ENCODE peak calls at places on chromosome 11, in six cellular contexts. One of them, this sample, is unnamed.
A peak's percentile ranks its signal among the peaks of the same experiment; 100 is the strongest.

GRCh38 chr11:35487532-35488078 is 37.8 kb downstream of the PAMR1 start:
- DNase-seq in mesendoderm: peak; percentile 88
- DNase-seq in IMR-90: peak; percentile 82
- DNase-seq in mesenchymal stem cell: peak; percentile 52
- DNase-seq in H1: peak; percentile 39
- DNase-seq in neuronal stem cell: peak; percentile 33
- DNase-seq in this sample: peak; percentile 22

GRCh38 chr11:70364745-70365535 is 33.4 kb upstream of the CTTN start:
- DNase-seq in H1: no peak
- DNase-seq in mesenchymal stem cell: no peak
- DNase-seq in neuronal stem cell: no peak
- DNase-seq in IMR-90: no peak
- DNase-seq in mesendoderm: no peak
- DNase-seq in this sample: no peak

GRCh38 chr11:62546244-62546936 is at the start of gene AHNAK:
- DNase-seq in neuronal stem cell: peak; percentile 61
- DNase-seq in mesendoderm: peak; percentile 72
- DNase-seq in H1: no peak
- DNase-seq in mesenchymal stem cell: peak; percentile 75
- DNase-seq in IMR-90: peak; percentile 52
- DNase-seq in this sample: peak; percentile 77

GRCh38 chr11:65958306-65958705 is 3.2 kb upstream of the SART1 start:
- DNase-seq in neuronal stem cell: no peak
- DNase-seq in IMR-90: no peak
- DNase-seq in mesenchymal stem cell: no peak
- DNase-seq in H1: no peak
- DNase-seq in mesendoderm: no peak
- DNase-seq in this sample: no peak

GRCh38 chr11:120471131-120471530 is 40.4 kb upstream of the GRIK4 start:
- DNase-seq in mesenchymal stem cell: peak; percentile 74
- DNase-seq in mesendoderm: no peak
- DNase-seq in neuronal stem cell: no peak
- DNase-seq in IMR-90: peak; percentile 89
- DNase-seq in H1: no peak
- DNase-seq in this sample: no peak

GRCh38 chr11:79940976-79941735 is 500.3 kb upstream of the TENM4 start:
- DNase-seq in mesendoderm: no peak
- DNase-seq in IMR-90: peak; percentile 82
- DNase-seq in neuronal stem cell: no peak
- DNase-seq in H1: no peak
- DNase-seq in mesenchymal stem cell: no peak
- DNase-seq in this sample: peak; percentile 33

GRCh38 chr11:131025020-131025419 is 108.7 kb upstream of the SNX19 start:
- DNase-seq in H1: no peak
- DNase-seq in mesenchymal stem cell: peak; percentile 59
- DNase-seq in IMR-90: peak; percentile 72
- DNase-seq in mesendoderm: peak; percentile 69
- DNase-seq in neuronal stem cell: peak; percentile 9
- DNase-seq in this sample: peak; percentile 13

GRCh38 chr11:35282226-35282882 is 137.0 kb downstream of the SLC1A2 start:
- DNase-seq in mesenchymal stem cell: peak; percentile 94
- DNase-seq in neuronal stem cell: no peak
- DNase-seq in H1: no peak
- DNase-seq in mesendoderm: no peak
- DNase-seq in IMR-90: peak; percentile 89
- DNase-seq in this sample: no peak

GRCh38 chr11:113389288-113389687 is 1.7 kb downstream of the ANKK1 start:
- DNase-seq in IMR-90: no peak
- DNase-seq in neuronal stem cell: no peak
- DNase-seq in mesendoderm: peak; percentile 89
- DNase-seq in H1: no peak
- DNase-seq in mesenchymal stem cell: no peak
- DNase-seq in this sample: no peak

GRCh38 chr11:103170865-103171264 is 61.6 kb downstream of the DYNC2H1 start:
- DNase-seq in IMR-90: peak; percentile 61
- DNase-seq in mesenchymal stem cell: no peak
- DNase-seq in neuronal stem cell: no peak
- DNase-seq in H1: no peak
- DNase-seq in mesendoderm: no peak
- DNase-seq in this sample: peak; percentile 12

GRCh38 chr11:28448186-28448585 is 340.0 kb downstream of the METTL15 start:
- DNase-seq in IMR-90: peak; percentile 21
- DNase-seq in H1: no peak
- DNase-seq in mesenchymal stem cell: no peak
- DNase-seq in mesendoderm: no peak
- DNase-seq in neuronal stem cell: no peak
- DNase-seq in this sample: peak; percentile 12

GRCh38 chr11:105070221-105070789 is 25.2 kb upstream of the CARD16 start:
- DNase-seq in H1: no peak
- DNase-seq in mesendoderm: no peak
- DNase-seq in IMR-90: no peak
- DNase-seq in neuronal stem cell: no peak
- DNase-seq in mesenchymal stem cell: no peak
- DNase-seq in this sample: peak; percentile 18

GRCh38 chr11:28763876-28764275 is 655.7 kb downstream of the METTL15 start:
- DNase-seq in IMR-90: peak; percentile 25
- DNase-seq in neuronal stem cell: no peak
- DNase-seq in mesenchymal stem cell: no peak
- DNase-seq in mesendoderm: no peak
- DNase-seq in H1: no peak
- DNase-seq in this sample: no peak

GRCh38 chr11:118364956-118365615 is 5.7 kb downstream of the UBE4A start:
- DNase-seq in neuronal stem cell: no peak
- DNase-seq in H1: no peak
- DNase-seq in mesendoderm: no peak
- DNase-seq in mesenchymal stem cell: no peak
- DNase-seq in IMR-90: no peak
- DNase-seq in this sample: no peak

GRCh38 chr11:93013646-93014045 is 44.2 kb downstream of the MTNR1B start:
- DNase-seq in mesendoderm: no peak
- DNase-seq in neuronal stem cell: no peak
- DNase-seq in mesenchymal stem cell: peak; percentile 12
- DNase-seq in H1: no peak
- DNase-seq in IMR-90: peak; percentile 54
- DNase-seq in this sample: no peak

GRCh38 chr11:35289821-35290220 is 129.5 kb downstream of the SLC1A2 start:
- DNase-seq in mesenchymal stem cell: peak; percentile 50
- DNase-seq in neuronal stem cell: no peak
- DNase-seq in IMR-90: peak; percentile 60
- DNase-seq in mesendoderm: no peak
- DNase-seq in H1: no peak
- DNase-seq in this sample: peak; percentile 20

GRCh38 chr11:78800089-78800690 is 225.5 kb upstream of the NARS2 start:
- DNase-seq in IMR-90: no peak
- DNase-seq in H1: no peak
- DNase-seq in mesenchymal stem cell: no peak
- DNase-seq in neuronal stem cell: no peak
- DNase-seq in mesendoderm: peak; percentile 16
- DNase-seq in this sample: no peak

GRCh38 chr11:36009469-36009868 is 65.6 kb downstream of the LDLRAD3 start:
- DNase-seq in H1: no peak
- DNase-seq in IMR-90: peak; percentile 68
- DNase-seq in mesendoderm: no peak
- DNase-seq in mesenchymal stem cell: peak; percentile 47
- DNase-seq in neuronal stem cell: no peak
- DNase-seq in this sample: peak; percentile 71

GRCh38 chr11:46381836-46382643 is 571 bp downstream of the MDK start:
- DNase-seq in neuronal stem cell: no peak
- DNase-seq in IMR-90: no peak
- DNase-seq in H1: no peak
- DNase-seq in mesendoderm: peak; percentile 73
- DNase-seq in mesenchymal stem cell: peak; percentile 46
- DNase-seq in this sample: no peak
- H3K4ac ChIP-seq in neuronal stem cell: peak overlapping the region; percentile 100
- H3K4ac ChIP-seq in IMR-90: peak overlapping the region; percentile 72
- H3K4ac ChIP-seq in H1: peak overlapping the region; percentile 71
- H3K4ac ChIP-seq in mesendoderm: peak overlapping the region; percentile 88
- H3K4ac ChIP-seq in mesenchymal stem cell: peak overlapping the region; percentile 76
- H3K4ac ChIP-seq in this sample: peak overlapping the region; percentile 87

GRCh38 chr11:12678991-12679390 is 4.8 kb downstream of the TEAD1 start:
- DNase-seq in mesenchymal stem cell: no peak
- DNase-seq in IMR-90: no peak
- DNase-seq in H1: no peak
- DNase-seq in mesendoderm: no peak
- DNase-seq in neuronal stem cell: no peak
- DNase-seq in this sample: no peak

GRCh38 chr11:12680246-12680939 is 6.2 kb downstream of the TEAD1 start:
- DNase-seq in neuronal stem cell: peak; percentile 85
- DNase-seq in H1: peak; percentile 86
- DNase-seq in mesenchymal stem cell: peak; percentile 96
- DNase-seq in IMR-90: peak; percentile 91
- DNase-seq in mesendoderm: peak; percentile 98
- DNase-seq in this sample: peak; percentile 75

GRCh38 chr11:12680940-12681258 is 6.7 kb downstream of the TEAD1 start:
- DNase-seq in IMR-90: no peak
- DNase-seq in mesenchymal stem cell: no peak
- DNase-seq in H1: no peak
- DNase-seq in neuronal stem cell: no peak
- DNase-seq in mesendoderm: no peak
- DNase-seq in this sample: no peak

GRCh38 chr11:12678092-12678491 is 3.9 kb downstream of the TEAD1 start:
- DNase-seq in mesendoderm: no peak
- DNase-seq in IMR-90: no peak
- DNase-seq in mesenchymal stem cell: no peak
- DNase-seq in H1: no peak
- DNase-seq in neuronal stem cell: no peak
- DNase-seq in this sample: no peak

GRCh38 chr11:12679471-12679870 is 5.2 kb downstream of the TEAD1 start:
- DNase-seq in H1: no peak
- DNase-seq in IMR-90: no peak
- DNase-seq in mesenchymal stem cell: no peak
- DNase-seq in neuronal stem cell: no peak
- DNase-seq in mesendoderm: no peak
- DNase-seq in this sample: no peak
- H3K4me3 ChIP-seq in H1: no peak overlapping the region
- H3K4me3 ChIP-seq in IMR-90: no peak overlapping the region
- H3K4me3 ChIP-seq in mesenchymal stem cell: no peak overlapping the region
- H3K4me3 ChIP-seq in neuronal stem cell: no peak overlapping the region
- H3K4me3 ChIP-seq in mesendoderm: no peak overlapping the region
- H3K4me3 ChIP-seq in this sample: no peak overlapping the region

DNA sequence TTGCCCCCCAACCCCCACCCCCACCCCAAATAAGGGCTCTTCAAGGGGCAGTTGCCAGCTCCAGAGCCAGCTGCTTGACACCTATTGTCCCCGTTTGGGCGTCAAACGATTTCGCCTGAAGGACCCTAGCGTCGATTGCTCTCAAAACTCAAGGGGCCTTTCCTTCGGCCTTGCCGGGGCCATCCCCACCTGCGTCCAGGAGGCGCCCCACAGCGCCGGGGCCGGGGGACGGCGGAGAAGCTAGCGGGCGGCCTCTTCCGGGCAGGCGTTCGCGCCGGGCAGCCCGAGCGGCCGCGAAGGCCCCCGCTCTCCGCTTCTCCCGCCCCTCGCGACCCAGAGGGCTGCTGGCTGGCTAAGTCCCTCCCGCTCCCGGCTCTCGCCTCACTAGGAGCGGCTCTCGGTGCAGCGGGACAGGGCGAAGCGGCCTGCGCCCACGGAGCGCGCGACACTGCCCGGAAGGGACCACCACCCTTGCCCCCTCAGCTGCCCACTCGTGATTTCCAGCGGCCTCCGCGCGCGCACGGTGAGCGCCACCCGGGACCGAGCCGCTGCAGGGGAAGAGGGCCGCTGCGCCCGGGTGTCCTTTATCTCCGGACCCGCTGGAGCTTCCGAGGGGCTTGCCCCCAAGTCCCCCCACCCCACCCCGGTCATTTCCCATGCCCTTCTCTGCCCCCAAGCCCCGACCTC is at the start of gene CAPRIN1:
- DNase-seq in mesendoderm: peak; percentile 97
- DNase-seq in neuronal stem cell: peak; percentile 89
- DNase-seq in IMR-90: peak; percentile 83
- DNase-seq in mesenchymal stem cell: peak; percentile 86
- DNase-seq in H1: peak; percentile 84
- DNase-seq in this sample: peak; percentile 79
- H3K4ac ChIP-seq in mesendoderm: peak within 1 kb of the TSS; percentile 99
- H3K4ac ChIP-seq in neuronal stem cell: peak within 1 kb of the TSS; percentile 93
- H3K4ac ChIP-seq in IMR-90: peak within 1 kb of the TSS; percentile 97
- H3K4ac ChIP-seq in mesenchymal stem cell: peak within 1 kb of the TSS; percentile 100
- H3K4ac ChIP-seq in H1: peak within 1 kb of the TSS; percentile 97
- H3K4ac ChIP-seq in this sample: peak within 1 kb of the TSS; percentile 99

GRCh38 chr11:17600316-17601205 is 53.5 kb downstream of the OTOG start:
- DNase-seq in IMR-90: no peak
- DNase-seq in neuronal stem cell: no peak
- DNase-seq in H1: no peak
- DNase-seq in mesenchymal stem cell: no peak
- DNase-seq in mesendoderm: peak; percentile 30
- DNase-seq in this sample: no peak
- H3K4me3 ChIP-seq in IMR-90: no peak overlapping the region
- H3K4me3 ChIP-seq in neuronal stem cell: no peak overlapping the region
- H3K4me3 ChIP-seq in H1: no peak overlapping the region
- H3K4me3 ChIP-seq in mesenchymal stem cell: no peak overlapping the region
- H3K4me3 ChIP-seq in mesendoderm: no peak overlapping the region
- H3K4me3 ChIP-seq in this sample: no peak overlapping the region

GRCh38 chr11:88306785-88307184 is 30.8 kb downstream of the CTSC start:
- DNase-seq in mesendoderm: no peak
- DNase-seq in H1: no peak
- DNase-seq in mesenchymal stem cell: no peak
- DNase-seq in IMR-90: no peak
- DNase-seq in neuronal stem cell: no peak
- DNase-seq in this sample: no peak
- H3K4ac ChIP-seq in mesendoderm: no peak overlapping the region
- H3K4ac ChIP-seq in H1: peak overlapping the region; percentile 65
- H3K4ac ChIP-seq in mesenchymal stem cell: no peak overlapping the region
- H3K4ac ChIP-seq in IMR-90: no peak overlapping the region
- H3K4ac ChIP-seq in neuronal stem cell: no peak overlapping the region
- H3K4ac ChIP-seq in this sample: no peak overlapping the region

DNA sequence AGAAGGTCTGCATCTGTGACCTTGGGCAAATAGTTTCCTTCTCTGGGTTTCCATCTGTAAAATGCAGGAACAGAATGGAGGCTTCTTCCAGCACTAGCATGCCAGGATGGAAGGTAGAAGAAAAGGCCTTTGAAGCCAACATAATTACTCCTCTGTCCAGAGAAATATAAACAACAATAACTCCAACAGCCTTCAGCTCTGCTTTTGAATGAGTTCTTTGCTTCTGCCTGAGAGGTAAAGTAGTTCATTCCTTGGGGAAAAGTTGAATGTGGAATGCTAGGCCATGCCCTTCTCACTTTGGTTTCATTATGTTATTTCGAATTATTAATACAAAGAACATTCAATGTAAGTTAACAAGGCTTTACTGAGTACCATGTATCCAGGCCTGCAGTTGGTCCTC is 61.2 kb upstream of the BLID start:
- DNase-seq in neuronal stem cell: no peak
- DNase-seq in mesenchymal stem cell: no peak
- DNase-seq in mesendoderm: no peak
- DNase-seq in IMR-90: no peak
- DNase-seq in H1: no peak
- DNase-seq in this sample: no peak
- H3K4me3 ChIP-seq in neuronal stem cell: no peak overlapping the region
- H3K4me3 ChIP-seq in mesenchymal stem cell: no peak overlapping the region
- H3K4me3 ChIP-seq in mesendoderm: no peak overlapping the region
- H3K4me3 ChIP-seq in IMR-90: peak overlapping the region; percentile 61
- H3K4me3 ChIP-seq in H1: no peak overlapping the region
- H3K4me3 ChIP-seq in this sample: no peak overlapping the region

This sample was measured in trophoblast cell.